ENCODE peak calls at places on chromosomes 12 and 14, in eight cellular contexts. P is esophagus squamous epithelium, C is cardiac muscle cell, A is MM.1S, K is kidney, F is body of pancreas, J is fibroblast of lung, B is tibial artery. S is an unnamed sample.

GRCh38 chr14:67221248-67221981 is 19.8 kb upstream of the PALS1 start:
- DNase-seq in P (no peak), C (no peak), A (no peak), K (no peak), F (no peak), J (peak; percentile 95), B (no peak), S (no peak)

GRCh38 chr12:106670131-106670530 is 87.3 kb downstream of the RFX4 start:
- DNase-seq in P (no peak), C (no peak), A (no peak), K (no peak), F (no peak), J (no peak), B (no peak), S (no peak)

GRCh38 chr12:94649349-94650142 is 811 bp downstream of the TMCC3 start:
- DNase-seq in P (no peak), C (peak; percentile 60), A (peak; percentile 57), K (peak; percentile 86), F (peak; percentile 55), J (peak; percentile 30), B (peak; percentile 72), S (no peak)

GRCh38 chr12:47035459-47035858 is 44.0 kb upstream of the PCED1B start:
- DNase-seq in P (no peak), C (no peak), A (no peak), K (no peak), F (no peak), J (no peak), B (no peak), S (no peak)

GRCh38 chr14:89251066-89251465 is 166.0 kb downstream of the FOXN3 start:
- DNase-seq in P (no peak), C (peak; percentile 12), A (no peak), K (no peak), F (no peak), J (peak; percentile 56), B (no peak), S (peak; percentile 27)

GRCh38 chr14:78170203-78170602 is at the start of gene NRXN3:
- DNase-seq in P (no peak), C (no peak), A (no peak), K (no peak), F (no peak), J (peak; percentile 10), B (no peak), S (no peak)

GRCh38 chr12:4287325-4288290 is 14.0 kb downstream of the CCND2 start:
- DNase-seq in P (no peak), C (no peak), A (no peak), K (no peak), F (no peak), J (no peak), B (no peak), S (peak; percentile 58)

GRCh38 chr12:34404377-34405285 is 382.3 kb downstream of the ALG10 start:
- DNase-seq in P (no peak), C (no peak), A (no peak), K (peak; percentile 36), F (no peak), J (no peak), B (peak; percentile 40), S (peak; percentile 31)

GRCh38 chr12:120252071-120252906 is 13.2 kb downstream of the PXN start:
- DNase-seq in P (no peak), C (no peak), A (no peak), K (no peak), F (no peak), J (no peak), B (no peak), S (no peak)

DNA sequence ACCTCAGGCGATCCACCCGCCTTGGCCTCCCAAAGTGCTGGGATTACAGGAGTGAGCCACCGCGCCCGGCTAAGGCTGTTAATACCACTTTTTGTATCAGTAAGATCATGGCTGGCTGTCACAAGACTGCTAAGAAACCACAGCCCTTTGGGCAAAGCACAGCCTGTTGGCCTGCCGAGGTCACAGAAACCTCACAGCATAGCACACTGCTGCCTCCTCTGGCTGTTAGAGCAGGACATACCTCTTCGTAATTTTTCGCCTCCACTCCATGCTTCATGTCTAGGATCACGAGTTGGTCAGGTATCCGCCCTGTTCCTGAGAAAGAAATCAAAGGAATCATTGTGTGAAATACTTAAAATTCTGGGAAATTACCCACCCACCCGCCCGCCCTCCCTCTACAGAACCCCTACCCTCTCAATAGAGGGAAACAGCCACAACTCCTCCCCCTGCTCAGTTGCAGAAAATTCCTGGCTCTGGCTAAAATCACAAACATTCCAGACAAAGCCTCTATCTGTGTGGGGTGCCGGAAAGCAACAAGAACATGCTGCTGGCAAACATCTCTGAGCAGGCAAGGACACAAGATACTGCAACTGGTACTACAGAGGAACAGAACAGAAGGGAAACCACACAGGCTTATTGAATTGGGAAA is 20.7 kb upstream of the NEK9 start:
- DNase-seq in P (no peak), C (peak; percentile 99), A (no peak), K (peak; percentile 91), F (peak; percentile 81), J (peak; percentile 92), B (peak; percentile 90), S (peak; percentile 88)
- TF ChIP-seq CTCF in P (peak; percentile 31), C (peak; percentile 76), A (no peak), K (peak; percentile 28), F (peak; percentile 63), J (peak; percentile 44), B (peak; percentile 36), S (peak; percentile 50)

DNA sequence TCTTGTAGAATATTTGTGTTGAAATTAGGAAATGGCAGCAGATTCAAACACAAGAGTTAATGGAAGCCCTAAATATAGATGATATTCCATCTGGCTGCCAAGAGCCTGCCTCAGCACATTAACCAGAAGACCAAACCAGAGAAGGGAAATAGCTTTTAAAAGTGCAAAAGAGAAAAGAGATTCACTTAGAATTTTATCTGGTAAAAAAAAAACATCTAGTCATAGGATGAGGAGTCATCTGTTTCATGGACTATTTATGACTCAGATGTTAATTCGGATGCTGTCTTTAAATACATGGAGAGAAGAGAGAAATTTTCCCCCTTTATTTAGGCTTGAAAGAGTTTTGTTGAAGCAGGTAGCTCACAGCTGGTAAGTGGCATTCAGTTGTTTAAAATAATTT is 201.6 kb upstream of the NUDT4 start:
- DNase-seq in P (no peak), C (peak; percentile 55), A (no peak), K (no peak), F (no peak), J (peak; percentile 72), B (no peak), S (no peak)
- H3K4me1 ChIP-seq in P (peaks cover 9% of the 10 kb centered on the region), C (peaks cover 31% of the 10 kb centered on the region), A (no peaks in the 10 kb centered on the region), K (no peaks in the 10 kb centered on the region), F (no peaks in the 10 kb centered on the region), J (peaks cover 19% of the 10 kb centered on the region), B (peaks cover 36% of the 10 kb centered on the region), S (peaks cover 4% of the 10 kb centered on the region)

DNA sequence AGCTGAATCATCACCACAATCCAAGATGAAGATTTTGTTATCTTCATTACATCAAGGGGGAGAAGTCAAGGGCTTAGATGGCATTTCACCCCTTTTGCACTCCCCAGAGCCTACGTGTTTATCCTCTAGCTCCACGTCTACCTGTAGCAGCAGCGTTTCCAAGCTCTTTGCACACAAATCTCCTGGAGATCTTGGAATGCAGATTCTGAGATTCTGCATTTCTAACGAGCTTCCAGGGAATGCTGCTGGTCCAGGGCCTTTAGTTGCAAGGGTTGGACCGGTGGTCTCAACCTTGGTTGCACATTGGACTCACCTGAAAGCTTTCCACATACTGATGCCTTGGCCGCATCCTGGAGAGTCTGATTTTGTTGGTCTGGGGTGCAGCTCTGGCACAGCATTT is 49.5 kb upstream of the STON2 start:
- DNase-seq in P (no peak), C (no peak), A (no peak), K (no peak), F (no peak), J (no peak), B (no peak), S (no peak)
- H3K27ac ChIP-seq in P (no peak overlapping the region), C (no peak overlapping the region), A (no peak overlapping the region), K (no peak overlapping the region), F (no peak overlapping the region), J (no peak overlapping the region), B (no peak overlapping the region), S (no peak overlapping the region)

GRCh38 chr12:125201940-125202339 is 136.7 kb downstream of the AACS start:
- DNase-seq in P (no peak), C (no peak), A (no peak), K (peak; percentile 16), F (no peak), J (no peak), B (no peak), S (no peak)

GRCh38 chr12:125202421-125202820 is 137.2 kb downstream of the AACS start:
- DNase-seq in P (no peak), C (no peak), A (no peak), K (peak; percentile 7), F (no peak), J (no peak), B (no peak), S (no peak)

GRCh38 chr12:125194999-125195398 is 129.8 kb downstream of the AACS start:
- DNase-seq in P (no peak), C (no peak), A (no peak), K (no peak), F (no peak), J (no peak), B (no peak), S (no peak)

GRCh38 chr12:125197326-125197725 is 132.1 kb downstream of the AACS start:
- DNase-seq in P (no peak), C (no peak), A (no peak), K (no peak), F (no peak), J (no peak), B (no peak), S (no peak)

GRCh38 chr12:125198647-125199046 is 133.4 kb downstream of the AACS start:
- DNase-seq in P (no peak), C (no peak), A (no peak), K (peak; percentile 15), F (no peak), J (no peak), B (no peak), S (no peak)
- TF ChIP-seq CTCF in P (no peak), C (no peak), A (no peak), K (no peak), F (no peak), J (no peak), B (no peak), S (no peak)

GRCh38 chr14:62253931-62254330 is 491.7 kb downstream of the SNAPC1 start:
- DNase-seq in P (no peak), C (peak; percentile 38), A (no peak), K (no peak), F (no peak), J (no peak), B (no peak), S (no peak)
- H3K4me1 ChIP-seq in P (no peaks in the 10 kb centered on the region), C (no peaks in the 10 kb centered on the region), A (no peaks in the 10 kb centered on the region), K (no peaks in the 10 kb centered on the region), F (no peaks in the 10 kb centered on the region), J (no peaks in the 10 kb centered on the region), B (no peaks in the 10 kb centered on the region), S (no peaks in the 10 kb centered on the region)

GRCh38 chr12:123520567-123521474 is 12.7 kb downstream of the RILPL1 start:
- DNase-seq in P (no peak), C (no peak), A (no peak), K (no peak), F (no peak), J (no peak), B (no peak), S (no peak)

GRCh38 chr12:123526542-123527080 is 6.9 kb downstream of the RILPL1 start:
- DNase-seq in P (no peak), C (no peak), A (no peak), K (no peak), F (no peak), J (no peak), B (no peak), S (no peak)

GRCh38 chr12:123523518-123523917 is 10.0 kb downstream of the RILPL1 start:
- DNase-seq in P (no peak), C (no peak), A (no peak), K (no peak), F (no peak), J (no peak), B (no peak), S (no peak)

GRCh38 chr12:123522164-123522563 is 11.4 kb downstream of the RILPL1 start:
- DNase-seq in P (no peak), C (no peak), A (no peak), K (no peak), F (no peak), J (no peak), B (no peak), S (no peak)

GRCh38 chr12:123524378-123524777 is 9.1 kb downstream of the RILPL1 start:
- DNase-seq in P (no peak), C (no peak), A (no peak), K (no peak), F (no peak), J (no peak), B (no peak), S (no peak)
- H3K27ac ChIP-seq in P (no peak overlapping the region), C (no peak overlapping the region), A (no peak overlapping the region), K (no peak overlapping the region), F (no peak overlapping the region), J (no peak overlapping the region), B (no peak overlapping the region), S (no peak overlapping the region)

S was measured in ascending aorta.